ENCODE peak calls at places on chromosomes 11 and 22, in seven cellular contexts. V, U, Q, G, I, H and A are unnamed samples.

GRCh38 chr22:44880588-44881245 is 128.3 kb downstream of the ARHGAP8 start:
- DNase-seq in V (no peak), U (peak; percentile 17), Q (no peak), G (no peak), I (no peak), H (peak; percentile 37), A (no peak)

GRCh38 chr11:125300791-125301218 is 136.3 kb downstream of the PKNOX2 start:
- DNase-seq in V (no peak), U (no peak), Q (no peak), G (no peak), I (no peak), H (no peak), A (no peak)

GRCh38 chr11:33208150-33208549 is 46.9 kb upstream of the CSTF3 start:
- DNase-seq in V (no peak), U (no peak), Q (no peak), G (no peak), I (no peak), H (no peak), A (no peak)

GRCh38 chr11:73201888-73202810 is 15.9 kb upstream of the P2RY2 start:
- DNase-seq in V (no peak), U (peak; percentile 19), Q (peak; percentile 4), G (no peak), I (no peak), H (peak; percentile 33), A (no peak)

GRCh38 chr11:34620820-34621792 is at the start of gene EHF:
- DNase-seq in V (peak; percentile 43), U (peak; percentile 25), Q (peak; percentile 79), G (no peak), I (no peak), H (no peak), A (no peak)

GRCh38 chr11:128180446-128181089 is 406.8 kb downstream of the ETS1 start:
- DNase-seq in V (no peak), U (no peak), Q (no peak), G (no peak), I (no peak), H (no peak), A (no peak)

GRCh38 chr11:69984457-69985261 is 93.5 kb upstream of the ANO1 start:
- DNase-seq in V (no peak), U (no peak), Q (no peak), G (no peak), I (peak; percentile 89), H (no peak), A (no peak)

GRCh38 chr11:78744202-78744601 is 169.5 kb upstream of the NARS2 start:
- DNase-seq in V (no peak), U (no peak), Q (no peak), G (no peak), I (no peak), H (no peak), A (no peak)

GRCh38 chr11:2398664-2399355 is 1.7 kb upstream of the TSSC4 start:
- DNase-seq in V (no peak), U (no peak), Q (no peak), G (no peak), I (no peak), H (no peak), A (no peak)

GRCh38 chr22:43253839-43254238 is 66.9 kb upstream of the TTLL12 start:
- DNase-seq in V (no peak), U (no peak), Q (no peak), G (no peak), I (no peak), H (no peak), A (no peak)

GRCh38 chr22:26568207-26568706 is 21.7 kb downstream of the TPST2 start:
- DNase-seq in V (no peak), U (no peak), Q (no peak), G (no peak), I (peak; percentile 92), H (no peak), A (no peak)

GRCh38 chr22:40417041-40417440 is 46.6 kb downstream of the SGSM3 start:
- DNase-seq in V (no peak), U (no peak), Q (no peak), G (no peak), I (no peak), H (peak; percentile 22), A (no peak)

GRCh38 chr11:5368502-5369043 is 15.0 kb upstream of the OR51M1 start:
- DNase-seq in V (no peak), U (no peak), Q (no peak), G (no peak), I (peak; percentile 68), H (no peak), A (no peak)

GRCh38 chr11:125680747-125681146 is at the start of gene ACRV1:
- DNase-seq in V (no peak), U (no peak), Q (no peak), G (no peak), I (no peak), H (no peak), A (no peak)

GRCh38 chr11:9814108-9814507 is 150.2 kb downstream of the SWAP70 start:
- DNase-seq in V (no peak), U (no peak), Q (no peak), G (no peak), I (no peak), H (no peak), A (no peak)

GRCh38 chr11:363948-364761 is 5.1 kb upstream of the B4GALNT4 start:
- DNase-seq in V (peak; percentile 78), U (peak; percentile 42), Q (peak; percentile 88), G (no peak), I (peak; percentile 88), H (peak; percentile 79), A (no peak)

DNA sequence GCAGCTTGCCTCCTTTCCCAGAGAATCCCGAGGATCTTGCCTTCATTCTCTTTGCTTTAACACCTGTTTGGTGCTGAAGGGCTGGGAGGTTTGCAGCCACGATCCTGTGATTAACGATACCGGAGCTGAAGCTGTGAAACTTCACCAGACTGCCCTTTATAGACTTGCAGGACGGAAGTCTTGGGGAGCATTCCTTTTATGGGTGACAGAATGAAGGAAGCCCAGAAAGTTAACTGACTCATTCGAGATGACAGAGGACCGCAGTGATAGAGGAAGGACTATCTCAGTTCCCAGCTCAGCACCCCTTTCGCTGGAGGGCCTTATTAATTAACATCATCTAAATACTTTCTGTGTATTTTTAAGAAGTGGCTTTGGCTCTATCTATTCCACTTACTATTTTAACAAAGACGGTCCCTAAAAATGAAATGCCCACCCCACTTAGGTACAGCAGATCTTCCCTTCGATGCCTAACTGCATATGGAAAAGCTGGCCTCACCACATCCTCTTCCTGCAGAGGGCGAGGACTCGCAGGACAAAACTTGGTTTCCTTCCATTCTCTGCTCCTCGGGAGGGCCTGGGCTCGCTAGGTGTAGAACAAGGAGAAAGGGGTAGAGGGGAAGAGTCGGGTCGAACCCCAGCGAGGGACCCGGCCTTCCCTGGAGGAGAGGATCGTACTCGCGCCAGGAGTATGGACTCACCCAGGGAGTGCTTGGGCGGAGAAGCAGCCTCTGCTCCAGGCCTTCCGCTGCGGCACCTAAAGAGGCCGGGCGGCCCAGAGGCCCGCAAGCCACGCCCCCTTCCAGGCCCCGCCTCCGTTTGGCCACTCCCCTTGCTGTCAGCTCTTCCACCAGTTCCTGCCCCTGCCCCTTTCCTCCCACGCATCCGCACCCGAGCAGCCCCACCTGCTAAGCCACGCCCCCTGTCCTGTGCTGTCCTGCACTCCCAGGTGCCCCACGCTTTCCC is 30.7 kb upstream of the USP47 start:
- DNase-seq in V (no peak), U (no peak), Q (no peak), G (no peak), I (peak; percentile 66), H (no peak), A (no peak)
- TF ChIP-seq POLR2AphosphoS5 in V (no peak), U (no peak), Q (no peak), G (no peak), I (no peak), H (no peak), A (no peak)

GRCh38 chr22:20953668-20954500 is 13.2 kb upstream of the AIFM3 start:
- DNase-seq in V (no peak), U (peak; percentile 36), Q (no peak), G (no peak), I (no peak), H (no peak), A (no peak)
- H3K27ac ChIP-seq in V (no peak overlapping the region), U (no peak overlapping the region), Q (peak overlapping the region; percentile 86), G (no peak overlapping the region), I (no peak overlapping the region), H (peak overlapping the region; percentile 62), A (peak overlapping the region; percentile 74)

GRCh38 chr11:115504279-115505158 is at the start of gene CADM1:
- DNase-seq in V (peak; percentile 96), U (peak; percentile 97), Q (peak; percentile 93), G (no peak), I (peak; percentile 98), H (peak; percentile 96), A (peak; percentile 3)
- TF ChIP-seq POLR2AphosphoS5 in V (peak; percentile 96), U (peak; percentile 48), Q (peak; percentile 90), G (no peak), I (peak; percentile 94), H (peak; percentile 79), A (no peak)

GRCh38 chr11:61564936-61565696 is 15.8 kb downstream of the SYT7 start:
- DNase-seq in V (no peak), U (no peak), Q (no peak), G (no peak), I (no peak), H (no peak), A (no peak)
- H3K27ac ChIP-seq in V (no peak overlapping the region), U (no peak overlapping the region), Q (no peak overlapping the region), G (no peak overlapping the region), I (no peak overlapping the region), H (no peak overlapping the region), A (no peak overlapping the region)

DNA sequence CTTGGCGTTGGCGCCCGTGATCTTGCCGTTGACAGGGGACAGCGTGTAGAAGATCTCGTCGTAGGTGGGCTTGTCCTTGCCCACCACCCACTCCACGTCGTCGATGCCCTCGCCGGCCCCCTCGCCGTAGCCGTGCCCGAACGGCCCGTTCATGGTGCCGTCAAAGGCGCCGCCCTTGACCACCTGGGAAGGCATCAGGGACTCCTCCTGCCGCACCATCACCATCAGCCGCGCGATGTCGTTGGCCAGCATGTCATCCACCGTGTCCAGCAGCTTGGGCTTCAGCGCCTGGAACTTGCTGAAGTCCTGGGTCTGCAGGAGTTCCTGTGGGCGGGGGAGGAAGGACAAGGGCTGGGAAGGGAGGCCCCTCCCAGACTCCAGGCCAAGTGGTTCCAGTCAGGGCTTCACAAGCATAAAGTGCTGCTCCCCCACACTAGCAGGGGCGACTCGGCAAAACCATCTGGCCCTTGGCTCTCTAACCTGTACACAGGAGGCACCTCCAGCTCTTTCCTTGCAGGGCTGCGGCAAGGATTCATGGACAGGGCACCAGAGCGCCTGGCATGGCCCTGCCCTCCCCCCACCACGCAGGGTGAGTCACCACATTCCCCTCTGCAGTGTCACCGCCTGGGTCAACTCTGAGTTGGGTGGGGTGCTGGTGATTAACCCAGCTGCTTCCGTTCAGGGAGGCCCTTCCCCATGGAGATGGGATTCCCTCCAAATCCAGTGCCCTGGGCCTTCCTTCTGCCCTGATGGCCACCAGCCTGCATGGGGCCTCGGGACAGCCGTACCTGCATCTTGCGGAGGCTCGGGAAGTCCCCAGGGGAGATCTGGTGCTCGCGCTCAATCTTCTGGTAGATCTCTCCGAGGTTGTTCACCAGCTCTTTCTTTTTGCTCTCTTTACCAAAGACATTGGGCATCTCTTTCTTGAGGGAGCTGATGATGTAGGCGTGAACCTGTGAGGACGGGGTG is 10.4 kb upstream of the CDC42BPG start:
- DNase-seq in V (peak; percentile 82), U (peak; percentile 93), Q (peak; percentile 85), G (no peak), I (no peak), H (peak; percentile 81), A (no peak)
- TF ChIP-seq POLR2AphosphoS5 in V (peak; percentile 91), U (peak; percentile 98), Q (peak; percentile 89), G (peak; percentile 54), I (no peak), H (peak; percentile 61), A (no peak)